ENCODE peak calls at places on chromosome 20, in ten cellular contexts. One of them, this sample, is unnamed.

GRCh38 chr20:62879275-62880146 is 17.9 kb upstream of the TCFL5 start:
- DNase-seq in NCI-H2029: no peak
- DNase-seq in WTC11: peak; percentile 66
- DNase-seq in GM12892: no peak
- DNase-seq in EH: no peak
- DNase-seq in Calu3: no peak
- DNase-seq in NCI-H774: no peak
- DNase-seq in NCI-H1105: no peak
- DNase-seq in type B pancreatic cell: no peak
- DNase-seq in HS-27A: no peak
- DNase-seq in this sample: no peak

GRCh38 chr20:61118429-61119224 is 133.4 kb upstream of the CDH4 start:
- DNase-seq in NCI-H2029: no peak
- DNase-seq in WTC11: no peak
- DNase-seq in HS-27A: no peak
- DNase-seq in NCI-H774: no peak
- DNase-seq in NCI-H1105: no peak
- DNase-seq in Calu3: no peak
- DNase-seq in GM12892: no peak
- DNase-seq in type B pancreatic cell: no peak
- DNase-seq in EH: peak; percentile 35
- DNase-seq in this sample: peak; percentile 51

GRCh38 chr20:5862703-5863039 is 87.7 kb downstream of the TRMT6 start:
- DNase-seq in HS-27A: no peak
- DNase-seq in EH: no peak
- DNase-seq in NCI-H774: no peak
- DNase-seq in type B pancreatic cell: no peak
- DNase-seq in GM12892: no peak
- DNase-seq in WTC11: no peak
- DNase-seq in NCI-H2029: no peak
- DNase-seq in Calu3: no peak
- DNase-seq in NCI-H1105: no peak
- DNase-seq in this sample: no peak

GRCh38 chr20:43868091-43868490 is 46.6 kb upstream of the TOX2 start:
- DNase-seq in EH: no peak
- DNase-seq in WTC11: no peak
- DNase-seq in NCI-H774: no peak
- DNase-seq in type B pancreatic cell: no peak
- DNase-seq in Calu3: no peak
- DNase-seq in GM12892: no peak
- DNase-seq in NCI-H2029: no peak
- DNase-seq in HS-27A: no peak
- DNase-seq in NCI-H1105: no peak
- DNase-seq in this sample: no peak

GRCh38 chr20:48667889-48668413 is 159.8 kb downstream of the PREX1 start:
- DNase-seq in EH: no peak
- DNase-seq in NCI-H1105: no peak
- DNase-seq in WTC11: no peak
- DNase-seq in GM12892: no peak
- DNase-seq in HS-27A: no peak
- DNase-seq in Calu3: no peak
- DNase-seq in NCI-H774: no peak
- DNase-seq in NCI-H2029: no peak
- DNase-seq in type B pancreatic cell: no peak
- DNase-seq in this sample: no peak

GRCh38 chr20:45448250-45448649 is 21.3 kb upstream of the WFDC2 start:
- DNase-seq in NCI-H774: no peak
- DNase-seq in NCI-H1105: no peak
- DNase-seq in WTC11: no peak
- DNase-seq in Calu3: peak; percentile 44
- DNase-seq in EH: no peak
- DNase-seq in HS-27A: no peak
- DNase-seq in NCI-H2029: peak; percentile 86
- DNase-seq in GM12892: no peak
- DNase-seq in type B pancreatic cell: no peak
- DNase-seq in this sample: no peak

GRCh38 chr20:20946122-20946759 is 159.9 kb downstream of the LINC00237 start:
- DNase-seq in NCI-H1105: no peak
- DNase-seq in GM12892: no peak
- DNase-seq in EH: no peak
- DNase-seq in NCI-H774: no peak
- DNase-seq in Calu3: no peak
- DNase-seq in NCI-H2029: no peak
- DNase-seq in HS-27A: no peak
- DNase-seq in type B pancreatic cell: no peak
- DNase-seq in WTC11: no peak
- DNase-seq in this sample: no peak

GRCh38 chr20:48309293-48309692 is 518.5 kb downstream of the PREX1 start:
- DNase-seq in NCI-H1105: no peak
- DNase-seq in Calu3: no peak
- DNase-seq in HS-27A: no peak
- DNase-seq in GM12892: no peak
- DNase-seq in WTC11: no peak
- DNase-seq in NCI-H2029: no peak
- DNase-seq in EH: no peak
- DNase-seq in NCI-H774: no peak
- DNase-seq in type B pancreatic cell: no peak
- DNase-seq in this sample: no peak

GRCh38 chr20:62181808-62182207 is 1.0 kb upstream of the MTG2 start:
- DNase-seq in Calu3: no peak
- DNase-seq in HS-27A: no peak
- DNase-seq in WTC11: no peak
- DNase-seq in type B pancreatic cell: no peak
- DNase-seq in EH: no peak
- DNase-seq in NCI-H1105: no peak
- DNase-seq in NCI-H774: no peak
- DNase-seq in GM12892: no peak
- DNase-seq in NCI-H2029: no peak
- DNase-seq in this sample: no peak

GRCh38 chr20:50294164-50295088 is 103.8 kb downstream of the CEBPB start:
- DNase-seq in WTC11: no peak
- DNase-seq in NCI-H1105: no peak
- DNase-seq in type B pancreatic cell: no peak
- DNase-seq in NCI-H2029: no peak
- DNase-seq in EH: peak; percentile 21
- DNase-seq in Calu3: no peak
- DNase-seq in HS-27A: no peak
- DNase-seq in GM12892: no peak
- DNase-seq in NCI-H774: no peak
- DNase-seq in this sample: no peak

GRCh38 chr20:2986466-2986865 is 57.0 kb upstream of the GNRH2 start:
- DNase-seq in NCI-H2029: no peak
- DNase-seq in HS-27A: no peak
- DNase-seq in NCI-H1105: no peak
- DNase-seq in NCI-H774: no peak
- DNase-seq in EH: no peak
- DNase-seq in GM12892: no peak
- DNase-seq in WTC11: no peak
- DNase-seq in type B pancreatic cell: no peak
- DNase-seq in Calu3: no peak
- DNase-seq in this sample: peak; percentile 66

GRCh38 chr20:37890643-37891042 is 12.3 kb upstream of the VSTM2L start:
- DNase-seq in Calu3: no peak
- DNase-seq in HS-27A: no peak
- DNase-seq in NCI-H1105: peak; percentile 74
- DNase-seq in NCI-H774: no peak
- DNase-seq in GM12892: no peak
- DNase-seq in WTC11: no peak
- DNase-seq in NCI-H2029: no peak
- DNase-seq in type B pancreatic cell: no peak
- DNase-seq in EH: no peak
- DNase-seq in this sample: no peak

GRCh38 chr20:8913452-8913851 is 155.4 kb upstream of the PLCB4 start:
- DNase-seq in WTC11: no peak
- DNase-seq in Calu3: no peak
- DNase-seq in type B pancreatic cell: no peak
- DNase-seq in GM12892: no peak
- DNase-seq in EH: no peak
- DNase-seq in HS-27A: no peak
- DNase-seq in NCI-H1105: no peak
- DNase-seq in NCI-H2029: no peak
- DNase-seq in NCI-H774: no peak
- DNase-seq in this sample: no peak

GRCh38 chr20:16864069-16864468 is 115.9 kb downstream of the OTOR start:
- DNase-seq in type B pancreatic cell: no peak
- DNase-seq in NCI-H1105: no peak
- DNase-seq in NCI-H774: no peak
- DNase-seq in GM12892: no peak
- DNase-seq in EH: no peak
- DNase-seq in WTC11: no peak
- DNase-seq in Calu3: no peak
- DNase-seq in NCI-H2029: no peak
- DNase-seq in HS-27A: no peak
- DNase-seq in this sample: peak; percentile 28

GRCh38 chr20:57514273-57514751 is 10.6 kb downstream of the CTCFL start:
- DNase-seq in NCI-H2029: no peak
- DNase-seq in HS-27A: no peak
- DNase-seq in GM12892: no peak
- DNase-seq in Calu3: peak; percentile 79
- DNase-seq in NCI-H774: peak; percentile 44
- DNase-seq in type B pancreatic cell: no peak
- DNase-seq in WTC11: peak; percentile 71
- DNase-seq in NCI-H1105: no peak
- DNase-seq in EH: peak; percentile 65
- DNase-seq in this sample: peak; percentile 71

GRCh38 chr20:38863024-38863851 is 57.7 kb downstream of the PPP1R16B start:
- DNase-seq in WTC11: no peak
- DNase-seq in NCI-H2029: no peak
- DNase-seq in NCI-H774: no peak
- DNase-seq in GM12892: peak; percentile 57
- DNase-seq in HS-27A: no peak
- DNase-seq in Calu3: no peak
- DNase-seq in EH: no peak
- DNase-seq in type B pancreatic cell: no peak
- DNase-seq in NCI-H1105: no peak
- DNase-seq in this sample: no peak

GRCh38 chr20:47348539-47349142 is 7.9 kb downstream of the ZMYND8 start:
- DNase-seq in GM12892: no peak
- DNase-seq in type B pancreatic cell: no peak
- DNase-seq in WTC11: no peak
- DNase-seq in NCI-H1105: no peak
- DNase-seq in NCI-H2029: no peak
- DNase-seq in EH: peak; percentile 54
- DNase-seq in HS-27A: no peak
- DNase-seq in NCI-H774: no peak
- DNase-seq in Calu3: no peak
- DNase-seq in this sample: no peak

GRCh38 chr20:6533321-6533720 is 234.2 kb upstream of the BMP2 start:
- DNase-seq in EH: peak; percentile 73
- DNase-seq in NCI-H774: no peak
- DNase-seq in WTC11: no peak
- DNase-seq in NCI-H2029: no peak
- DNase-seq in NCI-H1105: no peak
- DNase-seq in HS-27A: no peak
- DNase-seq in Calu3: no peak
- DNase-seq in type B pancreatic cell: no peak
- DNase-seq in GM12892: no peak
- DNase-seq in this sample: peak; percentile 56

GRCh38 chr20:62366370-62367135 is 559 bp downstream of the LAMA5 start:
- DNase-seq in Calu3: peak; percentile 90
- DNase-seq in type B pancreatic cell: no peak
- DNase-seq in WTC11: peak; percentile 87
- DNase-seq in GM12892: peak; percentile 59
- DNase-seq in NCI-H774: no peak
- DNase-seq in NCI-H1105: peak; percentile 56
- DNase-seq in HS-27A: no peak
- DNase-seq in NCI-H2029: peak; percentile 38
- DNase-seq in EH: no peak
- DNase-seq in this sample: no peak

GRCh38 chr20:1937316-1937976 is 42.2 kb downstream of the SIRPA start:
- DNase-seq in NCI-H774: no peak
- DNase-seq in HS-27A: no peak
- DNase-seq in type B pancreatic cell: no peak
- DNase-seq in WTC11: no peak
- DNase-seq in Calu3: no peak
- DNase-seq in NCI-H2029: no peak
- DNase-seq in EH: no peak
- DNase-seq in NCI-H1105: no peak
- DNase-seq in GM12892: no peak
- DNase-seq in this sample: no peak

GRCh38 chr20:55456316-55456940 is 548.9 kb downstream of the CBLN4 start:
- DNase-seq in NCI-H2029: no peak
- DNase-seq in Calu3: no peak
- DNase-seq in NCI-H774: no peak
- DNase-seq in NCI-H1105: no peak
- DNase-seq in type B pancreatic cell: no peak
- DNase-seq in EH: no peak
- DNase-seq in HS-27A: no peak
- DNase-seq in WTC11: no peak
- DNase-seq in GM12892: no peak
- DNase-seq in this sample: no peak

GRCh38 chr20:37850724-37851123 is 52.2 kb upstream of the VSTM2L start:
- DNase-seq in GM12892: no peak
- DNase-seq in NCI-H2029: no peak
- DNase-seq in Calu3: no peak
- DNase-seq in NCI-H774: no peak
- DNase-seq in EH: peak; percentile 15
- DNase-seq in WTC11: no peak
- DNase-seq in type B pancreatic cell: no peak
- DNase-seq in HS-27A: no peak
- DNase-seq in NCI-H1105: no peak
- DNase-seq in this sample: no peak

GRCh38 chr20:59386819-59387218 is 86.4 kb downstream of the EDN3 start:
- DNase-seq in NCI-H1105: no peak
- DNase-seq in NCI-H2029: no peak
- DNase-seq in EH: peak; percentile 5
- DNase-seq in type B pancreatic cell: no peak
- DNase-seq in Calu3: no peak
- DNase-seq in WTC11: no peak
- DNase-seq in NCI-H774: no peak
- DNase-seq in HS-27A: no peak
- DNase-seq in GM12892: no peak
- DNase-seq in this sample: no peak